ENCODE peak calls at places on chromosomes 3 and 15, in eight cellular contexts. R, F, V, S, Z, D, Q and O are unnamed samples.

GRCh38 chr3:37054370-37054769 is 61.1 kb downstream of the MLH1 start:
- DNase-seq in Z (peak), R (no peak), D (no peak), Q (no peak), F (peak), S (no peak), V (no peak), O (no peak)

GRCh38 chr3:11582123-11582968 is 61.4 kb downstream of the VGLL4 start:
- DNase-seq in D (peak), R (peak), V (no peak), S (no peak), Z (peak), F (peak), Q (no peak), O (no peak)

GRCh38 chr3:13873818-13874217 is 6.1 kb downstream of the WNT7A start:
- DNase-seq in Q (no peak), S (no peak), D (no peak), Z (no peak), V (no peak), F (no peak), R (no peak), O (no peak)

GRCh38 chr3:151299006-151299405 is 17.6 kb downstream of the GPR87 start:
- DNase-seq in S (no peak), Z (no peak), Q (no peak), R (no peak), F (no peak), D (no peak), V (no peak), O (no peak)

GRCh38 chr3:43814461-43814860 is 123.7 kb downstream of the ABHD5 start:
- DNase-seq in F (no peak), S (no peak), Q (no peak), R (no peak), V (no peak), D (no peak), Z (no peak), O (no peak)

GRCh38 chr3:111081008-111081545 is 9.5 kb downstream of the NECTIN3 start:
- DNase-seq in Q (no peak), V (no peak), D (no peak), F (peak), Z (no peak), R (no peak), S (no peak), O (no peak)

GRCh38 chr3:195150194-195151118 is 120.5 kb downstream of the XXYLT1 start:
- DNase-seq in V (no peak), Q (peak), R (peak), D (peak), Z (peak), F (no peak), S (peak), O (peak)

GRCh38 chr3:182212479-182213076 is 500.9 kb downstream of the SOX2 start:
- DNase-seq in V (no peak), F (no peak), D (peak), S (no peak), R (peak), Z (no peak), Q (no peak), O (peak)

GRCh38 chr3:59443618-59444292 is 393.9 kb upstream of the CFAP20DC start:
- DNase-seq in Q (no peak), S (no peak), R (no peak), D (no peak), F (no peak), Z (no peak), V (no peak), O (no peak)

GRCh38 chr15:67821784-67822451 is 3.4 kb upstream of the SKOR1 start:
- DNase-seq in Q (no peak), S (no peak), R (no peak), F (no peak), Z (no peak), D (no peak), V (no peak), O (no peak)

GRCh38 chr15:64524778-64525177 is 64.4 kb downstream of the ZNF609 start:
- DNase-seq in S (no peak), Z (no peak), F (no peak), D (no peak), V (no peak), R (no peak), Q (no peak), O (no peak)

GRCh38 chr15:70083423-70083822 is 14.3 kb downstream of the TLE3 start:
- DNase-seq in R (no peak), F (no peak), V (no peak), D (no peak), Z (no peak), Q (no peak), S (no peak), O (no peak)

GRCh38 chr3:73365756-73366397 is 258.9 kb downstream of the PDZRN3 start:
- DNase-seq in Q (peak), V (no peak), Z (no peak), D (peak), F (peak), R (no peak), S (no peak), O (no peak)

GRCh38 chr3:152405915-152406802 is 137.4 kb downstream of the MBNL1 start:
- DNase-seq in Z (no peak), V (no peak), Q (no peak), F (peak), S (no peak), D (no peak), R (no peak), O (no peak)

GRCh38 chr15:65655026-65655425 is 33.3 kb downstream of the SLC24A1 start:
- DNase-seq in V (no peak), Z (no peak), D (no peak), S (no peak), R (no peak), F (peak), Q (no peak), O (no peak)

GRCh38 chr3:44890258-44890657 is 15.8 kb downstream of the TGM4 start:
- DNase-seq in S (no peak), Q (no peak), Z (peak), D (no peak), F (no peak), R (no peak), V (no peak), O (no peak)

GRCh38 chr3:42746455-42747450 is 26.3 kb downstream of the CCDC13 start:
- DNase-seq in D (peak), V (no peak), Q (no peak), Z (peak), R (no peak), S (no peak), F (no peak), O (no peak)

GRCh38 chr15:40244961-40245523 is 6.2 kb downstream of the PAK6 start:
- DNase-seq in V (no peak), R (no peak), D (no peak), Z (no peak), F (no peak), S (no peak), Q (no peak), O (no peak)

GRCh38 chr3:33277193-33277882 is at the start of gene FBXL2:
- DNase-seq in R (peak), Z (peak), D (peak), F (peak), V (peak), Q (peak), S (no peak), O (peak)

GRCh38 chr15:52254331-52254730 is 41.3 kb downstream of the MYO5C start:
- DNase-seq in S (no peak), F (no peak), D (no peak), R (no peak), Q (no peak), Z (no peak), V (no peak), O (no peak)

GRCh38 chr15:77569647-77570186 is 63.0 kb downstream of the LINGO1 start:
- DNase-seq in F (no peak), Z (peak), Q (no peak), D (no peak), S (no peak), V (no peak), R (no peak), O (no peak)

GRCh38 chr15:78850926-78851600 is 21.6 kb upstream of the MORF4L1 start:
- DNase-seq in F (no peak), D (no peak), S (no peak), Z (peak), Q (no peak), V (no peak), R (no peak), O (no peak)

GRCh38 chr15:91974321-91974720 is 120.8 kb downstream of the SLCO3A1 start:
- DNase-seq in R (no peak), Q (no peak), S (no peak), Z (no peak), V (no peak), F (no peak), D (no peak), O (no peak)

GRCh38 chr3:194995922-194996321 is 275.0 kb downstream of the XXYLT1 start:
- DNase-seq in R (no peak), S (no peak), V (no peak), D (no peak), Q (no peak), Z (no peak), F (no peak), O (no peak)

GRCh38 chr3:188407158-188407880 is 253.4 kb downstream of the LPP start:
- DNase-seq in V (no peak), F (peak), R (no peak), Z (no peak), D (no peak), Q (no peak), S (no peak), O (no peak)

GRCh38 chr3:88307666-88308065 is 157.9 kb downstream of the C3orf38 start:
- DNase-seq in R (no peak), V (no peak), F (no peak), Z (no peak), S (no peak), D (no peak), Q (no peak), O (peak)

GRCh38 chr15:37140531-37141053 is 40.2 kb upstream of the MEIS2 start:
- DNase-seq in D (no peak), V (no peak), S (no peak), F (no peak), Q (no peak), Z (no peak), R (no peak), O (no peak)

GRCh38 chr3:150733936-150734794 is 28.8 kb downstream of the SIAH2 start:
- DNase-seq in V (no peak), S (no peak), D (no peak), F (no peak), R (no peak), Z (no peak), Q (no peak), O (no peak)

GRCh38 chr3:52005571-52005986 is 9.9 kb upstream of the RPL29 start:
- DNase-seq in D (peak), V (no peak), Q (no peak), F (peak), R (peak), S (no peak), Z (peak), O (no peak)

GRCh38 chr3:21944251-21944650 is 193.2 kb upstream of the ZNF385D start:
- DNase-seq in Z (peak), D (no peak), R (no peak), F (no peak), S (no peak), V (no peak), Q (no peak), O (no peak)

GRCh38 chr3:137514853-137515252 is 249.3 kb upstream of the SOX14 start:
- DNase-seq in Z (no peak), Q (no peak), F (no peak), V (no peak), D (no peak), S (no peak), R (no peak), O (no peak)